ENCODE peak calls at places on chromosome 1, in four cellular contexts. J is IMR-90, O is neuronal stem cell, V is mesenchymal stem cell. A is an unnamed sample.

GRCh38 chr1:57506941-57507340 is 83.1 kb upstream of the DAB1 start:
- DNase-seq in J (no peak), O (no peak), V (no peak), A (no peak)

GRCh38 chr1:198620951-198621824 is 17.7 kb upstream of the PTPRC start:
- DNase-seq in J (no peak), O (no peak), V (no peak), A (peak; percentile 34)

GRCh38 chr1:47827032-47827585 is 170.1 kb downstream of the TRABD2B start:
- DNase-seq in J (no peak), O (no peak), V (no peak), A (no peak)

GRCh38 chr1:97920275-97920831 is 481 bp downstream of the DPYD start:
- DNase-seq in J (peak; percentile 31), O (no peak), V (peak; percentile 50), A (peak; percentile 13)

GRCh38 chr1:33661791-33662190 is 189.3 kb downstream of the ZSCAN20 start:
- DNase-seq in J (no peak), O (no peak), V (no peak), A (no peak)

GRCh38 chr1:16367968-16368910 is 1.2 kb downstream of the SZRD1 start:
- DNase-seq in J (peak; percentile 60), O (no peak), V (peak; percentile 58), A (peak; percentile 40)

GRCh38 chr1:198560093-198560638 is 19.7 kb upstream of the ATP6V1G3 start:
- DNase-seq in J (no peak), O (no peak), V (no peak), A (no peak)

GRCh38 chr1:115668579-115668978 is 26.8 kb downstream of the VANGL1 start:
- DNase-seq in J (peak; percentile 57), O (no peak), V (peak; percentile 42), A (no peak)

GRCh38 chr1:169107673-169108160 is 1.2 kb downstream of the ATP1B1 start:
- DNase-seq in J (peak; percentile 62), O (no peak), V (peak; percentile 91), A (no peak)

GRCh38 chr1:58841455-58841854 is 57.6 kb upstream of the JUN start:
- DNase-seq in J (no peak), O (no peak), V (no peak), A (no peak)

GRCh38 chr1:94773931-94774422 is 46.2 kb upstream of the SLC44A3 start:
- DNase-seq in J (peak; percentile 85), O (no peak), V (peak; percentile 93), A (peak; percentile 47)

GRCh38 chr1:209634005-209634737 is 18.1 kb downstream of the LAMB3 start:
- DNase-seq in J (peak; percentile 21), O (no peak), V (no peak), A (no peak)

GRCh38 chr1:43057567-43057966 is 98.9 kb upstream of the SLC2A1 start:
- DNase-seq in J (no peak), O (no peak), V (no peak), A (no peak)

GRCh38 chr1:23343246-23344110 is 606 bp downstream of the HNRNPR start:
- DNase-seq in J (peak; percentile 82), O (no peak), V (peak; percentile 87), A (peak; percentile 77)

GRCh38 chr1:119617751-119618691 is 30.0 kb downstream of the ZNF697 start:
- DNase-seq in J (peak; percentile 17), O (no peak), V (no peak), A (peak; percentile 62)

GRCh38 chr1:211375949-211376348 is 49.3 kb downstream of the TRAF5 start:
- DNase-seq in J (no peak), O (no peak), V (no peak), A (no peak)

GRCh38 chr1:211375286-211375818 is 48.7 kb downstream of the TRAF5 start:
- DNase-seq in J (no peak), O (no peak), V (no peak), A (no peak)

GRCh38 chr1:211377539-211378461 is 51.2 kb downstream of the TRAF5 start:
- DNase-seq in J (no peak), O (no peak), V (peak; percentile 71), A (no peak)

GRCh38 chr1:211378844-211379243 is 52.2 kb downstream of the TRAF5 start:
- DNase-seq in J (peak; percentile 80), O (no peak), V (peak; percentile 89), A (peak; percentile 14)

GRCh38 chr1:211376807-211377206 is 50.2 kb downstream of the TRAF5 start:
- DNase-seq in J (no peak), O (no peak), V (no peak), A (no peak)
- H2BK5ac ChIP-seq in J (no peak overlapping the region), O (no peak overlapping the region), V (no peak overlapping the region), A (no peak overlapping the region)

GRCh38 chr1:100912019-100912418 is 16.1 kb downstream of the SLC30A7 start:
- DNase-seq in J (peak; percentile 37), O (no peak), V (peak; percentile 29), A (no peak)
- H3K79me1 ChIP-seq in J (peaks cover 7% of the 10 kb centered on the region), O (no peaks in the 10 kb centered on the region), V (peaks cover 2% of the 10 kb centered on the region), A (no peaks in the 10 kb centered on the region)

GRCh38 chr1:37998913-37999433 is 6.3 kb downstream of the FHL3 start:
- DNase-seq in J (no peak), O (no peak), V (no peak), A (no peak)

GRCh38 chr1:37997256-37998088 is 7.7 kb upstream of the SF3A3 start:
- DNase-seq in J (no peak), O (no peak), V (no peak), A (no peak)

GRCh38 chr1:37994886-37995566 is 5.2 kb upstream of the SF3A3 start:
- DNase-seq in J (no peak), O (no peak), V (no peak), A (no peak)

GRCh38 chr1:37998089-37998808 is 7.1 kb downstream of the FHL3 start:
- DNase-seq in J (no peak), O (no peak), V (no peak), A (no peak)

GRCh38 chr1:37995773-37996379 is 6.1 kb upstream of the SF3A3 start:
- DNase-seq in J (peak; percentile 89), O (peak; percentile 61), V (peak; percentile 71), A (no peak)
- H3K14ac ChIP-seq in J (peak overlapping the region; percentile 95), O (no peak overlapping the region), V (no peak overlapping the region), A (peak overlapping the region; percentile 33)

GRCh38 chr1:111704776-111705175 is 34.4 kb downstream of the INKA2 start:
- DNase-seq in J (no peak), O (no peak), V (no peak), A (peak; percentile 45)
- H2BK5ac ChIP-seq in J (no peak overlapping the region), O (no peak overlapping the region), V (no peak overlapping the region), A (no peak overlapping the region)

DNA sequence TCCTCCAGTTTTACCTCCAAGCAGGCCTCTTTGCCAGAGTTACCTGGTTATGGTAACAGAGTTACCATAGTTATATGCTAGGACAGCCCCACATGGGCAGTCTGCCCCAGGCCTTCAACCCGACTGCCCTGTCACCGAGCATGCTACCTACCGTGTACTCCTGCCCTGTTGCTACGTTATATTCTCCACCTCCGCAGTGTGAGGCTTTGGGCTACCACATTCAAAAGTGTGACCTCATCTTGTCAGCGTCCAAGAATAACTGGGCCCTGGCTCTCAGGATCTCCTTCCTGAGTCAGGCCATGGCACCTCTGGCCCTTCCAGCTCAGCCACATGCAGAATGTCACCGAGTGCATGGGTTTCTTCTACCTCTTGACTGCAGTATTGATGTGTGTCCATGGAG is 8.9 kb downstream of the MAPKAPK2 start:
- DNase-seq in J (peak; percentile 50), O (no peak), V (peak; percentile 48), A (no peak)
- H3K79me1 ChIP-seq in J (peaks cover 21% of the 10 kb centered on the region), O (peaks cover 7% of the 10 kb centered on the region), V (peaks cover 9% of the 10 kb centered on the region), A (no peaks in the 10 kb centered on the region)

GRCh38 chr1:206537141-206537540 is 29.8 kb downstream of the RASSF5 start:
- DNase-seq in J (peak; percentile 18), O (no peak), V (no peak), A (no peak)

GRCh38 chr1:206541236-206541833 is 34.0 kb downstream of the RASSF5 start:
- DNase-seq in J (no peak), O (no peak), V (no peak), A (no peak)

GRCh38 chr1:206538901-206539655 is 31.7 kb downstream of the RASSF5 start:
- DNase-seq in J (no peak), O (no peak), V (no peak), A (no peak)

GRCh38 chr1:206538086-206538781 is 30.9 kb downstream of the RASSF5 start:
- DNase-seq in J (no peak), O (no peak), V (no peak), A (no peak)

DNA sequence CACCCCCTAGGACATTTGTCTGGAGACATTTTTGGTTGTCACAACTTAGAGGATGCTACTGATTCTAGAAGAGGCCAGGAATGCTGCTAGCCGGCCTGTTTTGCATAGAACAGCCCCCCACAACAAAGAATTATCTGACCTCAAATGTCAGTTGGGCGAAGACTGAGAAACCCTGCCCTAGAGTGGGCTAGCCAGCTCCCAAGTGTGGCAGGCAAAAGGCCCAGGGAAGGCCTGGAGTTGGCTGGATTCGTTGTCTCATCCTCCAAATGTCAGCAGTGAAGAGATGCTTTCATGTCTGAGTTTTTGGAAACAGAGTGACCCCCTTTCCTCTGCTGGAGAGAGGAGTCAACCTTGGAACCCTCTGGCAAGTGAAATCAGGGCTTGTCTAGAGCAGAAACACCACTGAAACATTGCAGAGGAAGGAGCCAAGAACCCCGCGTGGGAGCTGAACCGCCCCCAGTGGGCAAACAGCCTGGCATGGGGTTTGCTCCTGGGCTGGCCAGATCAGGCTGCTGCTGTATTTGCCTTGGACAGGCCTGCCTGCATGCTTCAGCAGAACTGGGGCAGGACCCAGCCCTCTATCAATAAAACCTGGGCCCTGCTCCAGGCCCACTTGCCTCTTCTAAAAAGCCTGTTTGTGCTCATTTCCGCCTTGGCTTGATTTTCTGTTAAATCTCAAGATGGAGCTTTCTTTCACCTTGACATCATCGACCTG is 32.9 kb downstream of the RASSF5 start:
- DNase-seq in J (no peak), O (no peak), V (no peak), A (no peak)
- H3K14ac ChIP-seq in J (no peak overlapping the region), O (no peak overlapping the region), V (no peak overlapping the region), A (no peak overlapping the region)

A was measured in trophoblast cell.